ENCODE peak calls at places on chromosomes 1 and 21, in five cellular contexts. X is mesenchymal stem cell, J is H9, F is trophoblast cell, C is H1. U is an unnamed sample. For H3K4me1, the result is how much of the 10 kb centered on the place peaks cover.

GRCh38 chr21:41817228-41817627 is 50.4 kb upstream of the RIPK4 start:
- DNase-seq in X (peak), J (peak), F (peak), C (peak), U (peak)

GRCh38 chr21:44440241-44441040 is 14.9 kb upstream of the LRRC3 start:
- DNase-seq in X (no peak), J (no peak), F (no peak), C (no peak), U (no peak)

GRCh38 chr1:203937678-203938330 is 76.4 kb downstream of the SNRPE start:
- DNase-seq in X (no peak), J (no peak), F (peak), C (no peak), U (no peak)

GRCh38 chr1:218728994-218729393 is 383.9 kb downstream of the TGFB2 start:
- DNase-seq in X (no peak), J (peak), F (no peak), C (no peak), U (no peak)

GRCh38 chr21:45513003-45513706 is 29.1 kb downstream of the SLC19A1 start:
- DNase-seq in X (no peak), J (no peak), F (peak), C (no peak), U (no peak)

GRCh38 chr1:33141216-33141615 is 40.6 kb downstream of the TRIM62 start:
- DNase-seq in X (no peak), J (no peak), F (no peak), C (no peak), U (no peak)

GRCh38 chr21:28336299-28336698 is 656.4 kb downstream of the LTN1 start:
- DNase-seq in X (peak), J (no peak), F (peak), C (no peak), U (no peak)

GRCh38 chr1:225462714-225463574 is 35.1 kb upstream of the LBR start:
- DNase-seq in X (no peak), J (no peak), F (no peak), C (no peak), U (no peak)

GRCh38 chr1:203440780-203441179 is 34.8 kb upstream of the PRELP start:
- DNase-seq in X (peak), J (peak), F (peak), C (no peak), U (no peak)

DNA sequence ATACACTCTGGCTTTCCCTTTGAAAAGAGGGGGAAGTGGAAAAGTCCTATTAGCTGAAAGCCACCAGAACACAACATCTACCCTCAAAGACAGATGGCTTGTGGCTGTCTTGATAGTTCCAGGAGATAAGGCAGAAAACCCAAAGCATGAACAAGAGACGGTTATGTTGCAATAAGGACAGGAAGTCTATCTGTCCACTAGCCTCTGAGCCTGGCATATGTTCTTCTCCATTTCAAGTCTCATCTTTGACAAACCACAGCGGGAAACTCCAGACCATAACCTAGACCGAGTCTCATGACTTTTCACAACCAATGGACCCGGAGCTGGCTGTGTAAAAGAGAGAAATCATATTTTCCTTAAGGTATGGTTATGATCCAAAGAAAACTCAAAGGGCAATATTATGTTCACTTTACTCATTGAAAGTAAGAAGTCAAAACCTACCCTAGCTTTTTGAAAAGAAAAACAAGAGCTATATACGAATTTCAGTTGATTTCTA is 33.8 kb downstream of the DUSP10 start:
- DNase-seq in X (peak), J (no peak), F (peak), C (no peak), U (no peak)
- H3K4me1 ChIP-seq in X (under half), J (under half), F (under half), C (under half), U (under half)

GRCh38 chr1:8138673-8139072 is 112.6 kb upstream of the ERRFI1 start:
- DNase-seq in X (no peak), J (no peak), F (no peak), C (no peak), U (no peak)
- H2BK5ac ChIP-seq in X (no peak), J (no peak), F (peak), C (no peak), U (no peak)

GRCh38 chr1:230191079-230191478 is 124.0 kb downstream of the GALNT2 start:
- DNase-seq in X (peak), J (no peak), F (peak), C (no peak), U (no peak)
- H2BK12ac ChIP-seq in X (no peak), J (no peak), F (no peak), C (no peak), U (no peak)

GRCh38 chr1:116762281-116762680 is 8.1 kb downstream of the CD2 start:
- DNase-seq in X (no peak), J (no peak), F (no peak), C (peak), U (no peak)

GRCh38 chr1:116760996-116761665 is 6.9 kb downstream of the CD2 start:
- DNase-seq in X (no peak), J (no peak), F (no peak), C (peak), U (no peak)

GRCh38 chr1:116763116-116763786 is 9.0 kb downstream of the CD2 start:
- DNase-seq in X (peak), J (no peak), F (no peak), C (peak), U (no peak)

GRCh38 chr1:116763787-116764465 is 9.7 kb downstream of the CD2 start:
- DNase-seq in X (peak), J (peak), F (peak), C (peak), U (no peak)

DNA sequence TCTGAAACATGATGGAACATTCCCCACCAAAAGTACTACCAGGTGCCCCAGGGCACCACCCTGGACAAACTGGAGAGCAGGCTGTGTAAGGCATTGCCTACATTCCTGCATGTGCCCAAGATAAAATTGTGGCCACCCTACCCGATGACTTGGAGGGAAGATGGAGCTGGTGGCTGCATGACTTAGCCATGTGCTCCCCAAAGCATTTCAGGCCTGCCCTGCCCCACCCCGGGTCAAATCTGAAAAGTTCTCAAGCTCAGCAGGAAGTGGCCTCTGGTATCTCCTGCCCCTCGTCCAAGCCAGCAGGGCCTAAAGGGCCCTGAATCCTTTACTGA is 8.5 kb downstream of the CD2 start:
- DNase-seq in X (no peak), J (no peak), F (no peak), C (peak), U (no peak)
- H3K4me1 ChIP-seq in X (under half), J (under half), F (under half), C (under half), U (under half)

U was measured in neuronal stem cell.